ENCODE peak calls at places on chromosomes 4 and X, in five cellular contexts. K is stimulated activated naive CD4-positive, alpha-beta T cell; Z is non-pigmented ciliary epithelial cell; G is left cardiac atrium; T is WERI-Rb-1. Q is an unnamed sample.

GRCh38 chr4:10565166-10565780 is 108.0 kb upstream of the ZNF518B start:
- DNase-seq in K (no peak), Z (no peak), G (no peak), T (no peak), Q (no peak)

GRCh38 chr4:146072381-146072780 is 103.1 kb upstream of the LSM6 start:
- DNase-seq in K (no peak), Z (no peak), G (no peak), T (no peak), Q (no peak)

GRCh38 chrX:153334654-153335295 is 822 bp downstream of the ZNF275 start:
- DNase-seq in K (no peak), Z (no peak), G (no peak), T (no peak), Q (no peak)

GRCh38 chr4:47831026-47831689 is 6.7 kb downstream of the CORIN start:
- DNase-seq in K (no peak), Z (no peak), G (no peak), T (peak; percentile 90), Q (no peak)

GRCh38 chrX:6574762-6575161 is 39.8 kb upstream of the VCX3A start:
- DNase-seq in K (no peak), Z (no peak), G (no peak), T (no peak), Q (no peak)

GRCh38 chrX:130877892-130878321 is 25.1 kb downstream of the ENOX2 start:
- DNase-seq in K (no peak), Z (no peak), G (no peak), T (no peak), Q (no peak)

GRCh38 chr4:71126719-71127118 is 133.3 kb downstream of the DCK start:
- DNase-seq in K (no peak), Z (peak; percentile 97), G (no peak), T (no peak), Q (no peak)

GRCh38 chrX:9875801-9876200 is 89.6 kb downstream of the SHROOM2 start:
- DNase-seq in K (no peak), Z (no peak), G (no peak), T (peak; percentile 51), Q (no peak)

GRCh38 chr4:173448103-173448502 is 49.2 kb upstream of the SCRG1 start:
- DNase-seq in K (no peak), Z (no peak), G (peak; percentile 43), T (peak; percentile 90), Q (no peak)

GRCh38 chr4:77395481-77395880 is 210.1 kb upstream of the CXCL13 start:
- DNase-seq in K (no peak), Z (no peak), G (no peak), T (no peak), Q (no peak)

GRCh38 chrX:131841496-131842410 is 181.3 kb upstream of the STK26 start:
- DNase-seq in K (no peak), Z (no peak), G (peak; percentile 30), T (peak; percentile 40), Q (peak; percentile 18)

GRCh38 chr4:107037188-107037587 is 1.1 kb upstream of the DKK2 start:
- DNase-seq in K (no peak), Z (no peak), G (peak; percentile 57), T (peak; percentile 75), Q (no peak)

GRCh38 chrX:147738260-147738659 is 173.5 kb upstream of the FMR1 start:
- DNase-seq in K (no peak), Z (no peak), G (no peak), T (no peak), Q (no peak)

GRCh38 chr4:41069838-41070237 is 144.5 kb downstream of the APBB2 start:
- DNase-seq in K (no peak), Z (no peak), G (no peak), T (no peak), Q (no peak)

GRCh38 chr4:140308366-140309123 is 64.9 kb upstream of the SCOC start:
- DNase-seq in K (no peak), Z (peak; percentile 72), G (peak; percentile 61), T (no peak), Q (no peak)

GRCh38 chr4:149344436-149344835 is 471.2 kb downstream of the IQCM start:
- DNase-seq in K (no peak), Z (peak; percentile 34), G (no peak), T (no peak), Q (no peak)

GRCh38 chrX:45126158-45126557 is 74.5 kb downstream of the DIPK2B start:
- DNase-seq in K (no peak), Z (no peak), G (no peak), T (no peak), Q (no peak)

GRCh38 chrX:135740683-135741149 is 27.3 kb downstream of the CT45A3 start:
- DNase-seq in K (no peak), Z (no peak), G (no peak), T (peak; percentile 40), Q (peak; percentile 25)

GRCh38 chrX:17046478-17047097 is 100.1 kb downstream of the REPS2 start:
- DNase-seq in K (no peak), Z (no peak), G (peak; percentile 47), T (peak; percentile 69), Q (no peak)

GRCh38 chrX:17552251-17552650 is 177.3 kb downstream of the NHS start:
- DNase-seq in K (no peak), Z (no peak), G (no peak), T (no peak), Q (no peak)

GRCh38 chr4:180057891-180058643 is 2185.1 kb upstream of the TENM3 start:
- DNase-seq in K (no peak), Z (no peak), G (no peak), T (peak; percentile 48), Q (no peak)

GRCh38 chr4:130043796-130044195 is 947.8 kb downstream of the C4orf33 start:
- DNase-seq in K (no peak), Z (no peak), G (no peak), T (no peak), Q (no peak)

GRCh38 chr4:82431026-82431745 is 796 bp downstream of the ENOPH1 start:
- DNase-seq in K (peak; percentile 55), Z (no peak), G (no peak), T (peak; percentile 28), Q (peak; percentile 21)

GRCh38 chrX:119427024-119427794 is 28.1 kb downstream of the SLC25A43 start:
- DNase-seq in K (no peak), Z (peak; percentile 15), G (peak; percentile 23), T (no peak), Q (no peak)

GRCh38 chr4:173288296-173288695 is 45.9 kb downstream of the HMGB2 start:
- DNase-seq in K (peak; percentile 15), Z (no peak), G (peak; percentile 68), T (peak; percentile 80), Q (peak; percentile 57)

GRCh38 chr4:87838207-87838606 is 5.4 kb downstream of the MEPE start:
- DNase-seq in K (no peak), Z (no peak), G (no peak), T (no peak), Q (no peak)

GRCh38 chr4:107577743-107578142 is 142.3 kb downstream of the PAPSS1 start:
- DNase-seq in K (no peak), Z (no peak), G (no peak), T (no peak), Q (no peak)

GRCh38 chrX:110743679-110744340 is 51.8 kb downstream of the CHRDL1 start:
- DNase-seq in K (no peak), Z (no peak), G (no peak), T (no peak), Q (no peak)

GRCh38 chrX:140433582-140433981 is 71.3 kb downstream of the SOX3 start:
- DNase-seq in K (no peak), Z (no peak), G (no peak), T (no peak), Q (no peak)

GRCh38 chr4:180695851-180696250 is 1547.4 kb upstream of the TENM3 start:
- DNase-seq in K (no peak), Z (peak; percentile 89), G (no peak), T (no peak), Q (no peak)

GRCh38 chr4:88195666-88196365 is 37.4 kb upstream of the ABCG2 start:
- DNase-seq in K (no peak), Z (no peak), G (no peak), T (no peak), Q (no peak)

GRCh38 chrX:131741103-131741581 is 197.3 kb downstream of the OR13H1 start:
- DNase-seq in K (no peak), Z (no peak), G (peak; percentile 84), T (peak; percentile 88), Q (peak; percentile 83)

GRCh38 chr4:97656034-97656720 is 487.1 kb downstream of the STPG2 start:
- DNase-seq in K (no peak), Z (peak; percentile 68), G (no peak), T (no peak), Q (no peak)

GRCh38 chr4:137075586-137075985 is 456.7 kb downstream of the PCDH18 start:
- DNase-seq in K (no peak), Z (no peak), G (no peak), T (no peak), Q (no peak)

GRCh38 chrX:18974993-18975392 is 8.9 kb downstream of the PHKA2 start:
- DNase-seq in K (no peak), Z (no peak), G (no peak), T (no peak), Q (no peak)

GRCh38 chr4:8348071-8348470 is 78.5 kb downstream of the HTRA3 start:
- DNase-seq in K (no peak), Z (no peak), G (no peak), T (no peak), Q (no peak)

GRCh38 chr4:99276454-99276853 is 14.3 kb downstream of the ADH1A start:
- DNase-seq in K (no peak), Z (no peak), G (no peak), T (no peak), Q (no peak)

GRCh38 chrX:64152857-64153256 is 52.7 kb downstream of the AMER1 start:
- DNase-seq in K (no peak), Z (no peak), G (no peak), T (peak; percentile 11), Q (no peak)